ENCODE peak calls at places on chromosomes 2 and 18, in nine cellular contexts. L, S, E, G, M, O, Y, I and C are unnamed samples.

GRCh38 chr2:127681288-127681771 is 6.0 kb upstream of the LIMS2 start:
- DNase-seq in M (peak; percentile 16), I (peak; percentile 37), E (no peak), O (no peak), L (peak; percentile 26), Y (no peak), G (no peak), S (no peak), C (no peak)

GRCh38 chr18:2855560-2856350 is 8.9 kb downstream of the EMILIN2 start:
- DNase-seq in I (no peak), M (no peak), Y (no peak), E (no peak), G (no peak), S (no peak), L (no peak), O (no peak), C (no peak)

GRCh38 chr2:163736433-163737168 is 793 bp upstream of the FIGN start:
- DNase-seq in I (peak; percentile 50), E (peak; percentile 20), S (no peak), L (no peak), Y (no peak), O (no peak), G (peak; percentile 65), M (peak; percentile 10), C (peak; percentile 80)

GRCh38 chr18:12121175-12122095 is 27.8 kb downstream of the ANKRD62 start:
- DNase-seq in Y (no peak), L (no peak), I (peak; percentile 7), G (peak; percentile 35), O (no peak), S (no peak), E (no peak), M (no peak), C (peak; percentile 52)

GRCh38 chr2:202965810-202966454 is 48.7 kb upstream of the NBEAL1 start:
- DNase-seq in I (peak; percentile 80), L (no peak), G (no peak), O (no peak), Y (no peak), E (no peak), S (no peak), M (peak; percentile 44), C (no peak)

GRCh38 chr2:12769492-12770105 is 52.9 kb downstream of the TRIB2 start:
- DNase-seq in O (no peak), E (no peak), G (no peak), S (no peak), M (no peak), L (no peak), Y (no peak), I (peak; percentile 79), C (no peak)

GRCh38 chr2:168901013-168901412 is at the start of gene G6PC2:
- DNase-seq in G (no peak), M (no peak), Y (no peak), L (no peak), I (no peak), O (no peak), E (no peak), S (no peak), C (no peak)

GRCh38 chr2:157338013-157338412 is 12.4 kb upstream of the ERMN start:
- DNase-seq in I (no peak), E (no peak), S (no peak), L (no peak), Y (no peak), M (no peak), O (no peak), G (no peak), C (no peak)

GRCh38 chr2:134762508-134762907 is 43.7 kb upstream of the TMEM163 start:
- DNase-seq in S (no peak), M (no peak), E (no peak), O (no peak), Y (no peak), G (no peak), I (peak; percentile 9), L (no peak), C (no peak)

GRCh38 chr18:45335644-45336043 is 279.6 kb upstream of the SLC14A2 start:
- DNase-seq in I (no peak), L (no peak), E (no peak), S (no peak), M (no peak), O (no peak), Y (no peak), G (no peak), C (no peak)

GRCh38 chr2:128452536-128453530 is 134.2 kb upstream of the HS6ST1 start:
- DNase-seq in E (no peak), G (no peak), S (no peak), Y (no peak), M (no peak), I (no peak), L (peak; percentile 17), O (no peak), C (no peak)

GRCh38 chr2:43634604-43635306 is 2.3 kb upstream of the PLEKHH2 start:
- DNase-seq in I (peak; percentile 90), E (no peak), O (no peak), M (no peak), Y (peak; percentile 59), L (no peak), S (no peak), G (no peak), C (no peak)

GRCh38 chr18:46322411-46322891 is 218.3 kb downstream of the HAUS1 start:
- DNase-seq in I (no peak), L (no peak), M (no peak), G (no peak), S (no peak), O (no peak), E (no peak), Y (no peak), C (no peak)

GRCh38 chr18:41992066-41992465 is 37.0 kb downstream of the PIK3C3 start:
- DNase-seq in O (no peak), E (no peak), G (no peak), Y (no peak), S (no peak), L (no peak), I (no peak), M (no peak), C (no peak)

GRCh38 chr2:59745085-59745484 is 808.4 kb downstream of the BCL11A start:
- DNase-seq in Y (no peak), G (no peak), O (no peak), I (no peak), M (no peak), E (no peak), L (no peak), S (no peak), C (no peak)

GRCh38 chr2:74822771-74823283 is 11.1 kb upstream of the HK2 start:
- DNase-seq in E (no peak), I (no peak), L (no peak), G (no peak), O (no peak), M (no peak), S (no peak), Y (no peak), C (no peak)

GRCh38 chr2:64462940-64463339 is 9.0 kb downstream of the LGALSL start:
- DNase-seq in E (no peak), I (peak; percentile 34), L (no peak), M (no peak), S (no peak), O (no peak), G (no peak), Y (no peak), C (no peak)

GRCh38 chr2:187453078-187453641 is 5.1 kb upstream of the CALCRL start:
- DNase-seq in O (no peak), M (no peak), G (no peak), S (no peak), L (no peak), Y (no peak), I (peak; percentile 61), E (no peak), C (no peak)

GRCh38 chr2:96859338-96859649 is 1.5 kb upstream of the ANKRD39 start:
- DNase-seq in O (no peak), I (no peak), S (no peak), G (no peak), E (no peak), Y (no peak), L (no peak), M (no peak), C (no peak)

GRCh38 chr2:30026091-30027055 is 105.0 kb upstream of the ALK start:
- DNase-seq in L (no peak), O (no peak), M (peak; percentile 50), E (peak; percentile 29), I (peak; percentile 40), Y (peak; percentile 19), G (peak; percentile 63), S (no peak), C (peak; percentile 73)

GRCh38 chr2:12417811-12418210 is 298.9 kb upstream of the TRIB2 start:
- DNase-seq in E (no peak), G (no peak), L (no peak), Y (no peak), I (no peak), M (no peak), S (no peak), O (no peak), C (no peak)

GRCh38 chr2:16621348-16621747 is 44.3 kb downstream of the CYRIA start:
- DNase-seq in Y (no peak), S (no peak), I (peak; percentile 35), G (no peak), O (no peak), L (no peak), M (no peak), E (no peak), C (no peak)